ENCODE peak calls at places on chromosomes 2 and 18, in six cellular contexts. One of them, this sample, is unnamed.

GRCh38 chr18:43876286-43877082 is 599.2 kb upstream of the SYT4 start:
- DNase-seq in ovary: no peak
- DNase-seq in right lobe of liver: no peak
- DNase-seq in vagina: no peak
- DNase-seq in suprapubic skin: no peak
- DNase-seq in IMR-90: no peak
- DNase-seq in this sample: no peak

GRCh38 chr2:88738271-88738670 is 46.8 kb downstream of the RPIA start:
- DNase-seq in vagina: no peak
- DNase-seq in right lobe of liver: no peak
- DNase-seq in IMR-90: peak; percentile 55
- DNase-seq in ovary: no peak
- DNase-seq in suprapubic skin: no peak
- DNase-seq in this sample: no peak

GRCh38 chr2:20640411-20641122 is 10.3 kb downstream of the HS1BP3 start:
- DNase-seq in right lobe of liver: no peak
- DNase-seq in vagina: no peak
- DNase-seq in suprapubic skin: no peak
- DNase-seq in ovary: no peak
- DNase-seq in IMR-90: no peak
- DNase-seq in this sample: no peak

GRCh38 chr18:6412933-6413472 is 1.7 kb downstream of the L3MBTL4 start:
- DNase-seq in vagina: no peak
- DNase-seq in ovary: no peak
- DNase-seq in suprapubic skin: no peak
- DNase-seq in right lobe of liver: no peak
- DNase-seq in IMR-90: no peak
- DNase-seq in this sample: no peak

GRCh38 chr18:72376256-72376655 is 167.9 kb downstream of the CBLN2 start:
- DNase-seq in ovary: no peak
- DNase-seq in suprapubic skin: no peak
- DNase-seq in vagina: no peak
- DNase-seq in right lobe of liver: no peak
- DNase-seq in IMR-90: no peak
- DNase-seq in this sample: no peak

GRCh38 chr18:39523281-39523680 is 1957.7 kb upstream of the CELF4 start:
- DNase-seq in suprapubic skin: no peak
- DNase-seq in ovary: no peak
- DNase-seq in IMR-90: peak; percentile 57
- DNase-seq in vagina: no peak
- DNase-seq in right lobe of liver: peak; percentile 40
- DNase-seq in this sample: peak; percentile 15

GRCh38 chr2:64922482-64923384 is 66.5 kb upstream of the SLC1A4 start:
- DNase-seq in right lobe of liver: no peak
- DNase-seq in IMR-90: no peak
- DNase-seq in suprapubic skin: no peak
- DNase-seq in vagina: no peak
- DNase-seq in ovary: no peak
- DNase-seq in this sample: no peak

GRCh38 chr2:122098301-122098700 is 342.9 kb downstream of the TSN start:
- DNase-seq in IMR-90: no peak
- DNase-seq in suprapubic skin: no peak
- DNase-seq in right lobe of liver: no peak
- DNase-seq in vagina: no peak
- DNase-seq in ovary: no peak
- DNase-seq in this sample: no peak

GRCh38 chr2:26530696-26531095 is 52.8 kb upstream of the OTOF start:
- DNase-seq in ovary: no peak
- DNase-seq in right lobe of liver: no peak
- DNase-seq in IMR-90: peak; percentile 12
- DNase-seq in suprapubic skin: peak; percentile 53
- DNase-seq in vagina: no peak
- DNase-seq in this sample: no peak

GRCh38 chr2:113136828-113137775 is 9.7 kb downstream of the IL1RN start:
- DNase-seq in suprapubic skin: no peak
- DNase-seq in vagina: peak; percentile 77
- DNase-seq in right lobe of liver: no peak
- DNase-seq in ovary: no peak
- DNase-seq in IMR-90: peak; percentile 42
- DNase-seq in this sample: peak; percentile 29

GRCh38 chr2:95385570-95385984 is 16.9 kb upstream of the FAHD2A start:
- DNase-seq in suprapubic skin: no peak
- DNase-seq in IMR-90: no peak
- DNase-seq in right lobe of liver: no peak
- DNase-seq in vagina: no peak
- DNase-seq in ovary: peak; percentile 56
- DNase-seq in this sample: no peak

GRCh38 chr2:100870652-100871531 is 51.0 kb downstream of the NPAS2 start:
- DNase-seq in ovary: no peak
- DNase-seq in IMR-90: no peak
- DNase-seq in suprapubic skin: peak; percentile 26
- DNase-seq in right lobe of liver: peak; percentile 45
- DNase-seq in vagina: no peak
- DNase-seq in this sample: no peak

GRCh38 chr2:241255542-241256167 is 59.8 kb downstream of the HDLBP start:
- DNase-seq in suprapubic skin: no peak
- DNase-seq in ovary: peak; percentile 67
- DNase-seq in vagina: no peak
- DNase-seq in IMR-90: no peak
- DNase-seq in right lobe of liver: peak; percentile 60
- DNase-seq in this sample: no peak

GRCh38 chr18:71485578-71485977 is 1058.6 kb downstream of the CBLN2 start:
- DNase-seq in ovary: no peak
- DNase-seq in vagina: no peak
- DNase-seq in right lobe of liver: no peak
- DNase-seq in IMR-90: no peak
- DNase-seq in suprapubic skin: no peak
- DNase-seq in this sample: no peak

GRCh38 chr2:196274387-196274809 is 103.0 kb upstream of the STK17B start:
- DNase-seq in ovary: no peak
- DNase-seq in vagina: no peak
- DNase-seq in right lobe of liver: no peak
- DNase-seq in IMR-90: peak; percentile 56
- DNase-seq in suprapubic skin: no peak
- DNase-seq in this sample: no peak

GRCh38 chr2:187091664-187092063 is 242.7 kb upstream of the ZSWIM2 start:
- DNase-seq in IMR-90: no peak
- DNase-seq in vagina: no peak
- DNase-seq in right lobe of liver: no peak
- DNase-seq in suprapubic skin: no peak
- DNase-seq in ovary: no peak
- DNase-seq in this sample: no peak

GRCh38 chr2:129709030-129709955 is 270.2 kb upstream of the RAB6C start:
- DNase-seq in ovary: no peak
- DNase-seq in right lobe of liver: no peak
- DNase-seq in suprapubic skin: no peak
- DNase-seq in IMR-90: no peak
- DNase-seq in vagina: no peak
- DNase-seq in this sample: no peak

GRCh38 chr2:104889261-104890091 is 35.6 kb downstream of the POU3F3 start:
- DNase-seq in suprapubic skin: no peak
- DNase-seq in IMR-90: no peak
- DNase-seq in right lobe of liver: no peak
- DNase-seq in vagina: peak; percentile 52
- DNase-seq in ovary: no peak
- DNase-seq in this sample: no peak

GRCh38 chr2:174614261-174614660 is 16.7 kb upstream of the WIPF1 start:
- DNase-seq in ovary: no peak
- DNase-seq in right lobe of liver: no peak
- DNase-seq in vagina: no peak
- DNase-seq in IMR-90: peak; percentile 81
- DNase-seq in suprapubic skin: no peak
- DNase-seq in this sample: no peak

GRCh38 chr2:113079123-113079522 is 11.4 kb downstream of the IL1F10 start:
- DNase-seq in suprapubic skin: no peak
- DNase-seq in vagina: no peak
- DNase-seq in IMR-90: no peak
- DNase-seq in right lobe of liver: no peak
- DNase-seq in ovary: no peak
- DNase-seq in this sample: no peak

GRCh38 chr2:32715981-32716380 is 88.1 kb downstream of the TTC27 start:
- DNase-seq in IMR-90: peak; percentile 63
- DNase-seq in suprapubic skin: no peak
- DNase-seq in vagina: no peak
- DNase-seq in right lobe of liver: no peak
- DNase-seq in ovary: no peak
- DNase-seq in this sample: no peak

GRCh38 chr2:178449700-178450573 is 1.0 kb downstream of the PRKRA start:
- DNase-seq in IMR-90: peak; percentile 11
- DNase-seq in vagina: no peak
- DNase-seq in ovary: no peak
- DNase-seq in suprapubic skin: no peak
- DNase-seq in right lobe of liver: no peak
- DNase-seq in this sample: no peak

GRCh38 chr2:178448968-178449661 is 1.9 kb downstream of the PRKRA start:
- DNase-seq in right lobe of liver: no peak
- DNase-seq in ovary: no peak
- DNase-seq in IMR-90: no peak
- DNase-seq in suprapubic skin: no peak
- DNase-seq in vagina: no peak
- DNase-seq in this sample: no peak

GRCh38 chr2:178452870-178453269 is 1.7 kb downstream of the PJVK start:
- DNase-seq in right lobe of liver: no peak
- DNase-seq in suprapubic skin: no peak
- DNase-seq in ovary: no peak
- DNase-seq in IMR-90: no peak
- DNase-seq in vagina: no peak
- DNase-seq in this sample: no peak

GRCh38 chr2:178452334-178452733 is 1.2 kb downstream of the PJVK start:
- DNase-seq in right lobe of liver: no peak
- DNase-seq in suprapubic skin: no peak
- DNase-seq in vagina: no peak
- DNase-seq in ovary: no peak
- DNase-seq in IMR-90: no peak
- DNase-seq in this sample: no peak

GRCh38 chr2:178450574-178451429 is at the start of the genes PJVK and PRKRA:
- DNase-seq in vagina: peak; percentile 97
- DNase-seq in suprapubic skin: peak; percentile 97
- DNase-seq in ovary: peak; percentile 100
- DNase-seq in IMR-90: peak; percentile 97
- DNase-seq in right lobe of liver: peak; percentile 99
- DNase-seq in this sample: peak; percentile 90
- TF ChIP-seq POLR2A in vagina: peak; percentile 88
- TF ChIP-seq POLR2A in suprapubic skin: peak; percentile 66
- TF ChIP-seq POLR2A in ovary: peak; percentile 94
- TF ChIP-seq POLR2A in IMR-90: peak; percentile 90
- TF ChIP-seq POLR2A in right lobe of liver: peak; percentile 98
- TF ChIP-seq POLR2A in this sample: peak; percentile 94

DNA sequence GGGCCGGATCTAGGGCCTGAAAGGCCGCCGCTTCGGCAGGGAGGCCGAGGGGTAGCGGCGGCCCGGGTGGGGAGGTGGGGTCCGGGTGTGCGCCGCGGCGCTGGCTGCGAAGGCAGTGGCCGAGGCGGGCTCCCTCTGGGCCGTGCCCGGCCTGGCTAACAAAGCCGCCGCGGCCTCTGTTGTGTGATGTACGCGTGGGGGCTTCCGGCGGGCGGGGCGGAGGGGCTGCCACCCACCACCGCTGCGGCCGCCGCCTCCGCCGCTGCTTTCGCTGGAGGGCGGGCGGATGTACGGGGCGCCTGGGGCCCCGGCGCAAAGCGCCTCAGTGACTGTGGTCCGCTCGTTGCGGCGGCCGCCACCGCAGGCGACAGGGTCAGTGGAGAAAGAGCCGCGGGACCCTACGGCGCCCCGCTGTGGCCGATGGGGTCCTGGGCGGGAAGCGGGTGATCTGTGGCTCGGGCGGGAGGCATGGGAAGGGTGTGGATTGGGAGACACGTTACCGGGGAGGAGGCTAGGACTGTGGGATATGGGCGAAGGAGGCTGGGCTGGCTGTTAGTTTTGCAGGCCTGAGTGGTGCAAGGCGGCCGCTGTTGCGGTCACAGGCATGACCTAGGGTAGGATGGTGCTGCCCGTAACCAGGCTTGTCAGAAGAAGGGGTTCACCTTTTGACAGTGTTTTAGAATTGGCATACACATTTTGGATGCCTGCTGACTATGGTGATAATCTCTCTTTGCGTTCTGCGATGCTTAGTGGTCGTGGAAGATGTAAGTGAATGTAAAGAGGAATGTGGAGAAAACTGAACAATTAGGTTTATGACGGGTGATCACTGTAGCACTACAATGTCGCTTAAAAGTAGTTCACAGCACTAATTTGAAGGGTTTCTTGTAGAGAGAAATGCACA is 662 bp downstream of the BZW1 start:
- DNase-seq in IMR-90: peak; percentile 49
- DNase-seq in suprapubic skin: peak; percentile 87
- DNase-seq in right lobe of liver: peak; percentile 86
- DNase-seq in vagina: no peak
- DNase-seq in ovary: peak; percentile 77
- DNase-seq in this sample: peak; percentile 24
- TF ChIP-seq POLR2A in IMR-90: no peak
- TF ChIP-seq POLR2A in suprapubic skin: no peak
- TF ChIP-seq POLR2A in right lobe of liver: no peak
- TF ChIP-seq POLR2A in vagina: no peak
- TF ChIP-seq POLR2A in ovary: no peak
- TF ChIP-seq POLR2A in this sample: peak; percentile 15

DNA sequence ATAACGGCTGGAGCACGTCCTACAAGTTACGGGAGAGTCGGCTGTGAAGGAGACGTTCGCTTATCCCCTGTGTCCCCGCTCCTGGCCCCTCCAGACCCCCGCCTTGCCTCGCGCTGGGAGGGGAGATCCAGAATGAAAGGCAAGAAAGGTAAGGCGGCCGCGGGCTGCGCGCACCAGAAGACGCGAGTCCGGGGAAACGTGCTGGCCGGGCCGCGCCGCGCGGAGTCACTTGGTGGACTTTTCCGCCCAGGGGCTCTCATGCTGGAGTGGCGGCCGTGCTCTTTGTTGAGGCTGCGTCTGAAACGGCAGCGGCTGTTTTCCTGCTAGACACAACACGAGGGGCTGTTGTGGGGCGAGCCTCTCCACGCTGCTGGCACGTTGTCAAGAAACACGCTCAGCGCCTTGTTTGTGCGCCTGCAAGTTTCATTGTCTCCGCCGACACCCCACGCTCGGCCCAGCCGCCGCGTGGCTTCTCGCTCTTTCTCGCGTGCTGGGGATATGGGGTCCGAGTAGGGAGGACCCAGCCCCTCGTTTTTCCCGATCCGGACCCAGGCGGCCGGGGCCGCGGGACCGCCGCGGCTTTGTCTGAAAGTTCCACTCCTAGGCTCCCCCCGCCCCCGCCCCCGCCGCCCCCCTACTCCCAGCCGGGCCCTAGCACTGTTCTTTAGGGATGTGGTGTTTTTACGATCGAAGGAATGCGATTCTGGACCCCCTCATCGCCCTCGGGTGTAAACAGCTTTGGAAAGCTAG is 561 bp downstream of the TGIF1 start:
- DNase-seq in ovary: peak; percentile 87
- DNase-seq in IMR-90: peak; percentile 73
- DNase-seq in vagina: peak; percentile 93
- DNase-seq in suprapubic skin: peak; percentile 88
- DNase-seq in right lobe of liver: peak; percentile 71
- DNase-seq in this sample: no peak
- TF ChIP-seq POLR2A in ovary: peak; percentile 20
- TF ChIP-seq POLR2A in IMR-90: no peak
- TF ChIP-seq POLR2A in vagina: no peak
- TF ChIP-seq POLR2A in suprapubic skin: no peak
- TF ChIP-seq POLR2A in right lobe of liver: no peak
- TF ChIP-seq POLR2A in this sample: no peak

GRCh38 chr2:29011650-29012060 is 30.6 kb downstream of the TOGARAM2 start:
- DNase-seq in ovary: peak; percentile 40
- DNase-seq in right lobe of liver: no peak
- DNase-seq in vagina: no peak
- DNase-seq in IMR-90: no peak
- DNase-seq in suprapubic skin: no peak
- DNase-seq in this sample: no peak
- TF ChIP-seq POLR2A in ovary: no peak
- TF ChIP-seq POLR2A in right lobe of liver: no peak
- TF ChIP-seq POLR2A in vagina: peak; percentile 8
- TF ChIP-seq POLR2A in IMR-90: no peak
- TF ChIP-seq POLR2A in suprapubic skin: no peak
- TF ChIP-seq POLR2A in this sample: no peak